ENCODE peak calls at places on chromosome 17, in five cellular contexts. X, N, M, R and H are unnamed samples. For H3K36me3, the result is how much of the 10 kb centered on the place peaks cover.

GRCh38 chr17:17300624-17301568 is 2.3 kb upstream of the NT5M start:
- DNase-seq in X (no peak), N (peak), M (no peak), R (peak), H (peak)

GRCh38 chr17:45021607-45022287 is 29.7 kb downstream of the DCAKD start:
- DNase-seq in X (peak), N (peak), M (no peak), R (peak), H (peak)

GRCh38 chr17:75566456-75567233 is 21.0 kb upstream of the MYO15B start:
- DNase-seq in X (no peak), N (no peak), M (no peak), R (no peak), H (no peak)

GRCh38 chr17:61338874-61339478 is 60.7 kb upstream of the TBX2 start:
- DNase-seq in X (no peak), N (no peak), M (no peak), R (no peak), H (no peak)

GRCh38 chr17:76241776-76242175 is 1.5 kb upstream of the RNF157 start:
- DNase-seq in X (no peak), N (no peak), M (no peak), R (no peak), H (no peak)

GRCh38 chr17:69555056-69555455 is 140.6 kb downstream of the MAP2K6 start:
- DNase-seq in X (no peak), N (no peak), M (no peak), R (no peak), H (no peak)

GRCh38 chr17:19376799-19377198 is 1.5 kb upstream of the MAPK7 start:
- DNase-seq in X (no peak), N (no peak), M (peak), R (no peak), H (no peak)

GRCh38 chr17:53137919-53138318 is 684.8 kb upstream of the KIF2B start:
- DNase-seq in X (no peak), N (no peak), M (no peak), R (no peak), H (no peak)

GRCh38 chr17:67378444-67379250 is 1.6 kb downstream of the PITPNC1 start:
- DNase-seq in X (peak), N (peak), M (peak), R (peak), H (peak)

GRCh38 chr17:45750779-45751440 is 33.2 kb upstream of the CRHR1 start:
- DNase-seq in X (no peak), N (no peak), M (no peak), R (no peak), H (no peak)

GRCh38 chr17:40612510-40613244 is 34.9 kb downstream of the SMARCE1 start:
- DNase-seq in X (no peak), N (no peak), M (no peak), R (no peak), H (no peak)

GRCh38 chr17:66934040-66934439 is 30.5 kb upstream of the CACNG4 start:
- DNase-seq in X (no peak), N (no peak), M (no peak), R (no peak), H (no peak)

GRCh38 chr17:69245617-69246016 is 17.0 kb upstream of the ABCA10 start:
- DNase-seq in X (no peak), N (no peak), M (no peak), R (no peak), H (no peak)

GRCh38 chr17:49227436-49228261 is 2.9 kb downstream of the PHOSPHO1 start:
- DNase-seq in X (peak), N (peak), M (peak), R (peak), H (peak)

GRCh38 chr17:46782250-46782953 is 36.1 kb downstream of the WNT3 start:
- DNase-seq in X (no peak), N (peak), M (no peak), R (no peak), H (no peak)

GRCh38 chr17:12122091-12122490 is 101.4 kb downstream of the MAP2K4 start:
- DNase-seq in X (no peak), N (no peak), M (no peak), R (no peak), H (no peak)

GRCh38 chr17:2841606-2842005 is 45.4 kb downstream of the RAP1GAP2 start:
- DNase-seq in X (no peak), N (no peak), M (no peak), R (no peak), H (no peak)

GRCh38 chr17:60863892-60864673 is 186.4 kb downstream of the BCAS3 start:
- DNase-seq in X (no peak), N (no peak), M (no peak), R (no peak), H (no peak)

GRCh38 chr17:39001703-39002637 is 34.8 kb upstream of the FBXO47 start:
- DNase-seq in X (peak), N (peak), M (no peak), R (no peak), H (peak)

GRCh38 chr17:72724375-72724774 is 368.1 kb downstream of the SLC39A11 start:
- DNase-seq in X (no peak), N (no peak), M (no peak), R (no peak), H (no peak)

GRCh38 chr17:63445571-63446217 is 412 bp downstream of the CYB561 start:
- DNase-seq in X (no peak), N (peak), M (peak), R (no peak), H (peak)

GRCh38 chr17:63446218-63446980 is at the start of gene CYB561:
- DNase-seq in X (peak), N (peak), M (peak), R (peak), H (peak)

GRCh38 chr17:63443053-63443452 is 3.1 kb downstream of the CYB561 start:
- DNase-seq in X (no peak), N (no peak), M (no peak), R (no peak), H (no peak)

GRCh38 chr17:63444457-63444856 is 1.6 kb downstream of the CYB561 start:
- DNase-seq in X (no peak), N (no peak), M (no peak), R (no peak), H (no peak)

GRCh38 chr17:63445065-63445464 is 1.0 kb downstream of the CYB561 start:
- DNase-seq in X (no peak), N (peak), M (no peak), R (no peak), H (no peak)
- H3K27ac ChIP-seq in X (peak), N (peak), M (peak), R (no peak), H (no peak)

DNA sequence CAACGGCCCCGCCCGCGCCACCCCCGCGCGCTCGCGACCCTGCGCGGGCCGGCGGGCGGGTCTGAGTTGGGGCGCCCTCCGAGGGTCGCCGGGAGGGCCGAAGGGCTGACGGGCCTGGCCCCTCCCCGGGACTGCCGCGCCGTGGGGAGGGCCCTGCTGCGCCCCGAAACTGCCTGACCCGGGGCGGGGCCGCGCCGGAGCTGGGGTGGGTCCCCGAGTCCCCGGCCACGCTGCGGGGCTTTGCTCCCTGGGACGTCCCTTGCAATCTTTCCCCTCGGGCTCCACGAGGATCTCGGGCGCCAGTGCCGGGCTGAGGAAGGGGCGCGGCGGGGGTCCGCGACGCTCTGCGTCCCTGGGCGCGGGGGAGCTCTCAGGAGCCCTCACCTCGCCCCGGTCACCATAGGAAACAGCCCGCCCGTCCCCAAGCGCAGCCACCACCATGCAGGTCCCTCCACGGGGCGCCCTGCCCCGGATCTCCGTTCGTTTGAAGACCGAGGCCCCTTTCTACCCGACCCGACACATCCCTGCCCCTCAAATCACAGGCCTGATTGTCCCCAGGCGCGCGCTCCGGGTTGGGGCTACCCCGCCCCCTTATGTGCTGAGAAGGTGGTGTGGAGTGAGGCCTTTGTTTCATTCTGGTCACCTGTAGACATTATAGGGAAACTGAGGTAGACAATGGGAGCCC is 527 bp upstream of the ACTG1 start:
- DNase-seq in X (peak), N (peak), M (no peak), R (peak), H (peak)
- TF ChIP-seq POLR2A in X (peak), N (no peak), M (no peak), R (peak), H (no peak)

DNA sequence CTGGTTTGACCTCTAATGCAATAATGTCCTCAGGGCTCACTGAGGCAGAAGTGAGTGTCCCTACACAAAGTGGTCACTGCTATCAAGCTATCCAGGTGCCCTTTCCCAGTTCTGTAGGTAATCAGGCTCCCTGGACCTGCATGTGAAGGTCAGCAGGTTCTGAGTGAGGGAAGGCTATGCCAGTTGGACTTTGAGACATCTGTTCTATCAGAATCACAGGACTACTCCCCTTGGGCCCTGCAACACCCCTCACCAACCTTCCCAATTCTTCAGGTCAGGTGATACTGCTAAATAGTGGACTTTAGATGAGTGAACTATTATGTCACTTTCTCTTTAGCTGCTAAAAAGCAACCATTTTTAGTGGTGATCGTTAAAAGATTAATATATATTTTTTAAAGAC is 37.6 kb downstream of the ZZEF1 start:
- DNase-seq in X (no peak), N (no peak), M (no peak), R (no peak), H (no peak)
- H3K36me3 ChIP-seq in X (under half), N (half or more), M (under half), R (under half), H (under half)

GRCh38 chr17:79829004-79829403 is 10.2 kb downstream of the CBX4 start:
- DNase-seq in X (no peak), N (no peak), M (no peak), R (no peak), H (no peak)
- H3K27ac ChIP-seq in X (no peak), N (no peak), M (no peak), R (no peak), H (no peak)

GRCh38 chr17:77375526-77375916 is 234.8 kb downstream of the SEC14L1 start:
- DNase-seq in X (no peak), N (no peak), M (no peak), R (no peak), H (no peak)
- TF ChIP-seq POLR2A in X (no peak), N (no peak), M (no peak), R (no peak), H (no peak)

GRCh38 chr17:7940743-7941142 is 8.7 kb downstream of the CNTROB start:
- DNase-seq in X (no peak), N (no peak), M (no peak), R (no peak), H (no peak)
- H3K36me3 ChIP-seq in X (under half), N (under half), M (half or more), R (under half), H (under half)

GRCh38 chr17:57017625-57018024 is 39.7 kb downstream of the SCPEP1 start:
- DNase-seq in X (no peak), N (no peak), M (no peak), R (no peak), H (no peak)

GRCh38 chr17:57016764-57017116 is 38.8 kb downstream of the SCPEP1 start:
- DNase-seq in X (no peak), N (no peak), M (no peak), R (no peak), H (no peak)

GRCh38 chr17:57020208-57020607 is 42.3 kb downstream of the SCPEP1 start:
- DNase-seq in X (no peak), N (no peak), M (no peak), R (no peak), H (no peak)

GRCh38 chr17:57011482-57012015 is 33.6 kb downstream of the SCPEP1 start:
- DNase-seq in X (no peak), N (no peak), M (no peak), R (no peak), H (no peak)

DNA sequence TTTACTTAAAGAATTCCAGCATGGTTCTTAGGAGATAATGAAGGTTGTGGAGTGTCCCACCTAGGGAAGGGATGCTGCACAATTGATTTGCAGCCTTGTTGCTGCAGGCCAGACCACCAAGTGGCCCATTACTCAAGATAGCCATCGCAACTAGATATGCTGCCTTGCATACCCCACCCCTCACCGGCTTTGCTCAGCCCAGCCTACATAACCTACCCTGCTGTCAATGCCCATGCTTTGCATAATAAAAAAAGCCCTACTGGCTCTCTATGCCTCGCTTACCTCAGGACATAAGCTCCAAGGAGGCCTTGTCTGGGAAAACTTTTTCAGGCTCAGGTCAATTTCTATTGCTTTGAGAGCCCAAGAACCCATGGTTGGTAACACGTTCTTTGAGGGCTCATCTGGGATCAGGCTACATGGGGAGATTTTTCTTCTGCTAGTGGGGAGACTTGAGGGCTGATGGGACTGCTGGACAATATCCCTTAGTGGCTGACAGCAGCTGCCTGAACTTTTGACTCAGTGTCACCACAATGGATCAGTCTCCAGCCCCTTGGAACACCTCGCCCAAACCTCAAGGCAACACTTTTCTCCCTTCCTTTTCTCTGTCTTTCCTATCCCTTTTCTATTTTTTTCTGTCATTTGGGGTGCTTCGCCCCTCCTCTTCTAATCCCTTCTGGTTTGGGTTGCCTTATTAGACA is 38.3 kb downstream of the SCPEP1 start:
- DNase-seq in X (no peak), N (no peak), M (no peak), R (no peak), H (no peak)
- H3K27ac ChIP-seq in X (no peak), N (no peak), M (no peak), R (no peak), H (no peak)